ENCODE peak calls at places on chromosome 14, in four cellular contexts. Z, L, K and Y are unnamed samples.

GRCh38 chr14:100587763-100588411 is 670 bp upstream of the BEGAIN start:
- DNase-seq in Z (no peak), L (peak; percentile 16), K (no peak), Y (no peak)

GRCh38 chr14:74508844-74509428 is 15.4 kb downstream of the ISCA2 start:
- DNase-seq in Z (no peak), L (no peak), K (no peak), Y (no peak)

GRCh38 chr14:58898655-58899316 is 261.0 kb downstream of the DACT1 start:
- DNase-seq in Z (no peak), L (peak; percentile 94), K (peak; percentile 93), Y (peak; percentile 83)

GRCh38 chr14:61203059-61203753 is 77.9 kb downstream of the TMEM30B start:
- DNase-seq in Z (peak; percentile 30), L (no peak), K (no peak), Y (no peak)

GRCh38 chr14:101620821-101621785 is 59.8 kb downstream of the DIO3 start:
- DNase-seq in Z (no peak), L (no peak), K (no peak), Y (no peak)

GRCh38 chr14:34713681-34714319 is 593 bp downstream of the CFL2 start:
- DNase-seq in Z (no peak), L (peak; percentile 67), K (peak; percentile 72), Y (peak; percentile 73)

GRCh38 chr14:80388980-80389711 is 177.8 kb upstream of the DIO2 start:
- DNase-seq in Z (no peak), L (peak; percentile 83), K (peak; percentile 89), Y (peak; percentile 79)

GRCh38 chr14:69424139-69424923 is 25.8 kb downstream of the SLC39A9 start:
- DNase-seq in Z (no peak), L (no peak), K (peak; percentile 18), Y (peak; percentile 9)

GRCh38 chr14:93648440-93649168 is 139.7 kb downstream of the PRIMA1 start:
- DNase-seq in Z (peak; percentile 63), L (no peak), K (peak; percentile 30), Y (peak; percentile 36)

GRCh38 chr14:69933623-69934275 is 54.5 kb downstream of the SMOC1 start:
- DNase-seq in Z (no peak), L (no peak), K (no peak), Y (no peak)

GRCh38 chr14:60349663-60350365 is 100.8 kb downstream of the PPM1A start:
- DNase-seq in Z (peak; percentile 32), L (peak; percentile 65), K (peak; percentile 48), Y (peak; percentile 61)

GRCh38 chr14:38882533-38882932 is 220.5 kb downstream of the SEC23A start:
- DNase-seq in Z (no peak), L (no peak), K (peak; percentile 17), Y (peak; percentile 3)

GRCh38 chr14:73786942-73787759 is 64.5 kb upstream of the PTGR2 start:
- DNase-seq in Z (peak; percentile 40), L (no peak), K (no peak), Y (peak; percentile 37)

GRCh38 chr14:75273272-75274044 is 5.2 kb upstream of the FOS start:
- DNase-seq in Z (no peak), L (peak; percentile 91), K (no peak), Y (peak; percentile 49)

GRCh38 chr14:31692376-31692781 is 131.2 kb downstream of the NUBPL start:
- DNase-seq in Z (no peak), L (peak; percentile 17), K (no peak), Y (no peak)

GRCh38 chr14:64812412-64812811 is 67.3 kb downstream of the SPTB start:
- DNase-seq in Z (peak; percentile 58), L (no peak), K (peak; percentile 64), Y (peak; percentile 71)

GRCh38 chr14:68782091-68782981 is 10.5 kb downstream of the ZFP36L1 start:
- DNase-seq in Z (no peak), L (no peak), K (no peak), Y (no peak)

GRCh38 chr14:67940476-67940875 is 120.9 kb downstream of the RAD51B start:
- DNase-seq in Z (no peak), L (peak; percentile 91), K (no peak), Y (no peak)

GRCh38 chr14:24858052-24858451 is 191.9 kb downstream of the STXBP6 start:
- DNase-seq in Z (no peak), L (no peak), K (no peak), Y (no peak)

GRCh38 chr14:58296731-58297130 is 1.6 kb upstream of the ARID4A start:
- DNase-seq in Z (no peak), L (peak; percentile 27), K (peak; percentile 48), Y (peak; percentile 21)

GRCh38 chr14:68442828-68443460 is 349.9 kb downstream of the ZFP36L1 start:
- DNase-seq in Z (no peak), L (no peak), K (no peak), Y (no peak)

GRCh38 chr14:92325835-92326234 is 2.9 kb downstream of the SLC24A4 start:
- DNase-seq in Z (peak; percentile 49), L (no peak), K (no peak), Y (no peak)

DNA sequence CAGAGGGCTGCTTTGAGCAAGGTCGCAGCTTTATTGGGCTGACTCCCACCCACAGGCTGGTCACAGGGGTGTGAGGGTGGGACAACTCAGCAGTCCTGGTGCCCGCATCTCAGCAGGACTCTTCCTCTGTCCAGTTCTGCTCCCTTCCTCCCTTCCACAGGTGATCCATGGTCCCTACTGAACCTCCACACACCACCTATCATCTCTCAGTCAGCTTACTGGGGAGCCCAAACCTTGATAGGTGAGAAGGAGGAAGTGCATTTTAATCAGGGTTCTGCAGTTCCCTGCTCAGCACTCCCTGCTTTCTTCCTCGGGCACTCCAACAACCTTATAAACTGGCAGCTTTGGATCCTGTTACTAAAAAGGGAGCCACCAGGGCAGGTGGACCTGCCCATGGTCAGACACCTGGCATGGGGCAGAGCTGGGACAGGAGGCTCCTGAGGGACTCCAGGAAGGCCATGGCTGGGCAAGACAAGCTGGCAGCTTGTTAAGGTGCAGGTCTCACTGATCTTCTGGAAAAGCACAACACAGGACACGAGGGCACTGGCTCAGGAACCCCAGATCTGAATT is 664.6 kb downstream of the BCL11B start:
- DNase-seq in Z (no peak), L (no peak), K (no peak), Y (no peak)
- TF ChIP-seq CTCF in Z (no peak), L (no peak), K (no peak), Y (no peak)

GRCh38 chr14:50530794-50531193 is 1.6 kb downstream of the MAP4K5 start:
- DNase-seq in Z (no peak), L (no peak), K (no peak), Y (no peak)
- H3K4me3 ChIP-seq in Z (peak overlapping the region; percentile 90), L (peak overlapping the region; percentile 82), K (peak overlapping the region; percentile 69), Y (peak overlapping the region; percentile 78)

GRCh38 chr14:88866305-88866704 is 41.9 kb downstream of the TTC8 start:
- DNase-seq in Z (no peak), L (no peak), K (no peak), Y (peak; percentile 4)

GRCh38 chr14:88872976-88873375 is 48.5 kb downstream of the TTC8 start:
- DNase-seq in Z (no peak), L (no peak), K (no peak), Y (no peak)

GRCh38 chr14:88871429-88871828 is 47.0 kb downstream of the TTC8 start:
- DNase-seq in Z (no peak), L (no peak), K (no peak), Y (no peak)

GRCh38 chr14:88868558-88869159 is 44.2 kb downstream of the TTC8 start:
- DNase-seq in Z (no peak), L (peak; percentile 20), K (peak; percentile 55), Y (peak; percentile 60)

DNA sequence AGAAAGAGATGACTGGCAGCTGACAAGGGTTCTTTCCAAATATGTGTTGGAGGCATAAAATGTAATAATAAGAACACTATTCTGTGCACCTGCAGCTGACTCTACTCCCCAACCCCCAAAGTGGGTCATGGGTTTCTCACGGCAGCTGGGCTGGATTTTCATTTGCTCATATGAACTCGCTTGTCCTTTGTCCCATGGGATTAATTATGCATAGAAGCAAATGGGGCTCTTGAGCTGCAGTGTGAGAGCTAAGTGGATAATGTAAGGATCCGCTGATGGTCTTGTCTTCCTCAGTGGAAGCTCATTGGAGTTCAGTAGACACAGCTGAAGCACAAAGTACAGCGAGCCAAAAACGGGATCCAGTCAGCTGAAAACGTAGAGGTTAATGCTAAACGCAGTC is 46.3 kb downstream of the TTC8 start:
- DNase-seq in Z (peak; percentile 53), L (no peak), K (no peak), Y (no peak)
- TF ChIP-seq CTCF in Z (no peak), L (no peak), K (no peak), Y (no peak)

GRCh38 chr14:53218161-53218560 is 65.0 kb upstream of the DDHD1 start:
- DNase-seq in Z (no peak), L (no peak), K (no peak), Y (no peak)

GRCh38 chr14:53215101-53215500 is 62.0 kb upstream of the DDHD1 start:
- DNase-seq in Z (no peak), L (no peak), K (no peak), Y (no peak)

GRCh38 chr14:53214384-53214783 is 61.3 kb upstream of the DDHD1 start:
- DNase-seq in Z (no peak), L (no peak), K (no peak), Y (no peak)

GRCh38 chr14:53217283-53217994 is 64.3 kb upstream of the DDHD1 start:
- DNase-seq in Z (peak; percentile 91), L (peak; percentile 56), K (peak; percentile 44), Y (peak; percentile 64)
- H3K4me3 ChIP-seq in Z (peak overlapping the region; percentile 50), L (peak overlapping the region; percentile 54), K (peak overlapping the region; percentile 45), Y (peak overlapping the region; percentile 46)

DNA sequence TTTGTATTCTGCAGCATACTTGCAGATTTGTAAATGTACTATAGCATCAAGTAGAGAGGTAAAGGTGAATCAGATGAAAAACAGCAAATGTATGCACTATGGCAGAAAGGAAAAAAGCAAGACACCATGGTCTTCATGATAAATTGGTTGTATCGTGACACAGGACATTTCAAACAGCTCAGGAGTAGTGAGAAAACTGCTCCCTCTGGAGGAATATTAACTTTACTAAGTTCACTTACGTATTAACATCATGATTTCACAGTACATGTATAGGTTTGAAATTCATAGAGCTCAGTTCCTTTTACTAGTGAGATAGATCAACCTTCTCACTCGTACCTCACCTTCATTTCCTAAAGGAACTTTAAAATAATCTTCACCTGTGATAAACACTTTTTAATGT is 6.5 kb downstream of the MBIP start:
- DNase-seq in Z (no peak), L (no peak), K (peak; percentile 29), Y (peak; percentile 7)
- TF ChIP-seq CTCF in Z (no peak), L (no peak), K (peak; percentile 19), Y (no peak)

GRCh38 chr14:21382095-21382494 is 1.7 kb downstream of the SUPT16H start:
- DNase-seq in Z (no peak), L (no peak), K (no peak), Y (no peak)
- H3K4me3 ChIP-seq in Z (peak overlapping the region; percentile 95), L (peak overlapping the region; percentile 9), K (no peak overlapping the region), Y (peak overlapping the region; percentile 93)